ENCODE peak calls at places on chromosomes 5 and 9, in five cellular contexts. O is H9; V is CD4-positive, alpha-beta T cell; T is CD8-positive, alpha-beta memory T cell; X is heart left ventricle. N is an unnamed sample.

GRCh38 chr5:134794136-134794535 is 35.6 kb downstream of the DDX46 start:
- DNase-seq in O (no peak), V (no peak), T (no peak), X (no peak), N (no peak)

GRCh38 chr5:109900911-109901627 is 211.3 kb downstream of the MAN2A1 start:
- DNase-seq in O (no peak), X (no peak), V (no peak), T (no peak), N (no peak)

GRCh38 chr9:115593587-115594091 is 475.7 kb upstream of the TNC start:
- DNase-seq in O (peak; percentile 36), V (no peak), T (no peak), X (no peak), N (no peak)

GRCh38 chr5:141713616-141714309 is 31.7 kb upstream of the ARAP3 start:
- DNase-seq in O (no peak), T (no peak), X (no peak), V (no peak), N (no peak)

GRCh38 chr5:115402822-115403577 is 106.5 kb upstream of the CCDC112 start:
- DNase-seq in O (no peak), V (no peak), T (no peak), X (no peak), N (no peak)

GRCh38 chr9:135147473-135147805 is 60.0 kb downstream of the OLFM1 start:
- DNase-seq in O (no peak), T (no peak), X (no peak), V (no peak), N (no peak)

GRCh38 chr9:19036611-19037010 is 3.6 kb upstream of the SAXO1 start:
- DNase-seq in O (no peak), X (no peak), V (no peak), T (no peak), N (no peak)

GRCh38 chr5:124748687-124749594 is 2.5 kb upstream of the ZNF608 start:
- DNase-seq in O (peak; percentile 92), V (no peak), T (no peak), X (peak; percentile 74), N (peak; percentile 70)

GRCh38 chr9:2620876-2621677 is 510 bp upstream of the VLDLR start:
- DNase-seq in O (peak; percentile 90), T (no peak), X (peak; percentile 90), V (no peak), N (peak; percentile 76)

GRCh38 chr9:94767331-94768099 is 41.0 kb downstream of the AOPEP start:
- DNase-seq in O (no peak), X (no peak), V (no peak), T (no peak), N (no peak)

GRCh38 chr9:135692410-135692809 is 6.9 kb downstream of the SOHLH1 start:
- DNase-seq in V (no peak), X (no peak), O (no peak), T (no peak), N (peak; percentile 4)

GRCh38 chr9:114779352-114779845 is 26.4 kb downstream of the TNFSF15 start:
- DNase-seq in V (no peak), O (no peak), X (no peak), T (no peak), N (no peak)

GRCh38 chr5:66554211-66554610 is 42.0 kb upstream of the MAST4 start:
- DNase-seq in O (no peak), T (no peak), X (no peak), V (no peak), N (no peak)

GRCh38 chr9:1604942-1605560 is 410.1 kb upstream of the SMARCA2 start:
- DNase-seq in V (no peak), T (no peak), O (no peak), X (no peak), N (no peak)

DNA sequence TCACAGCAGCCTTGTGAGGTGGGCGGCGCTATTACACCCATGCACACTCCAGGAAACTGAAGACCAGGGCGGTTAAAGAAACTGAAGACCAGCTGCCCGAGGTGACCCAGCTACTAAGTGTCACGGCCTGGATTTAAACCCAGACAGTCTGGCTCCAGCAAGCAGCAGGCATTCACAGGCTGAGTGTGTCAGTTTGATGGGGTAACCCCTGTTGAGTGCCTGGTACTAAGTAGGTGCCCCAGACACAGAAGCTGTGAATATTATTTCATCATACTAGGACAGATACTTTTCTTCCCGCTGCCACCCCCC is 7.3 kb downstream of the ENG start:
- DNase-seq in X (peak; percentile 62), T (no peak), O (no peak), V (no peak), N (no peak)
- H3K27ac ChIP-seq in X (peak overlapping the region; percentile 82), T (no peak overlapping the region), O (no peak overlapping the region), V (no peak overlapping the region), N (no peak overlapping the region)

GRCh38 chr5:160694896-160695295 is 157.1 kb downstream of the ATP10B start:
- DNase-seq in T (no peak), V (no peak), X (no peak), O (no peak), N (no peak)
- H3K27ac ChIP-seq in T (no peak overlapping the region), V (no peak overlapping the region), X (peak overlapping the region; percentile 63), O (no peak overlapping the region), N (no peak overlapping the region)

DNA sequence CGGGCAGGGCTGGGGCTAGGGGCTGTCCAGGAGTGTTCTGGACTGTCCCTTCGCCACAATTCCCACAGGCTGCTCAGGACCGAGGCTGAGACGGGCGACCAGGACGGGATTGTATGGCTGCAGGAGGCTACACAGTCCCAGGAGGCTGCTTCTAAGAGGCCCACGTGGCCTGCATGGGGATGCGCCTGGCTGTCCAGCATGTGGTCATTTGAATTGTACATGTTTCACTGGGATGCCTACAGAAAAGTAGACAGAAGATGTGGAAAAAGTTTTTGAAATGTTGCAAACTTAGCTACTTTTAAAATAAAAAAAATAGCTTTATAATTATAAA is 32.6 kb upstream of the SPTLC1 start:
- DNase-seq in T (no peak), V (no peak), X (no peak), O (no peak), N (no peak)
- H3K27ac ChIP-seq in T (peak overlapping the region; percentile 38), V (no peak overlapping the region), X (peak overlapping the region; percentile 52), O (no peak overlapping the region), N (peak overlapping the region; percentile 6)

GRCh38 chr5:175493260-175493659 is 14.9 kb downstream of the SFXN1 start:
- DNase-seq in T (no peak), V (no peak), X (no peak), O (no peak), N (no peak)
- H3K27ac ChIP-seq in T (no peak overlapping the region), V (no peak overlapping the region), X (no peak overlapping the region), O (no peak overlapping the region), N (no peak overlapping the region)

DNA sequence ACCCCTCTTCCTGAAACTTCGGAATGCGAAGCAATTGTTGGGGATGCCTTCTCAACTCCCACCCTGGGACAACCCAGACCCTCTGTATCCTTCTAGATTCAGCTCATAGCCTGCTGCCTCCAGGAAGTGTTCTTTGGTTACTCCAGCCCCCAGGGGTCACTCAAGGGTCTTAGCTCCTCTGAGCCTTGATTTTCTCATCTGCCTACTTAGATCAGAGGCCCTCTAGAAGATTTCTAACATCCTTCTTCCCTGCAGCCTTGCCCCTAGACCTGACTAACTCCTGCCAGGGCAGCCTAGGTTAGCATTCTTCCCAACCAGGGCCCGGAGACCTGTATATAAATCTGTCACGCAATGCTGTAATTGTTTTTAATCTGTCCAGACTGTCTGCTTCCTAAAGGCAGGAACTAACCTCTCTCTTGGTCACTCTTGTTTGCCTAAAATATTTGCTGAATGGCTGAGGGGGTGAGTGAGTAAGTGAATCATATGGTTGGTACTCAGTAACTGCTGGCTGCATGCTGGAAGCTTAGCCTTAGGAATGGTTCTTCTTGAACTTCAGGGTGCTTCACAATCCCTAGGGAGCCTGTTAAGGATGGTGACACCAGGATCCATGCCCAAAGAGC is 8.2 kb downstream of the GALNT10 start:
- DNase-seq in X (no peak), O (no peak), T (no peak), V (no peak), N (no peak)
- H3K27ac ChIP-seq in X (no peak overlapping the region), O (no peak overlapping the region), T (peak overlapping the region; percentile 45), V (no peak overlapping the region), N (no peak overlapping the region)

GRCh38 chr5:132474881-132475511 is 15.6 kb downstream of the IRF1 start:
- DNase-seq in O (peak; percentile 67), X (no peak), V (peak; percentile 32), T (no peak), N (no peak)
- H3K27ac ChIP-seq in O (no peak overlapping the region), X (peak overlapping the region; percentile 85), V (peak overlapping the region; percentile 48), T (peak overlapping the region; percentile 29), N (no peak overlapping the region)

GRCh38 chr5:6464441-6464840 is 15.8 kb downstream of the UBE2QL1 start:
- DNase-seq in X (no peak), O (no peak), T (no peak), V (no peak), N (no peak)

GRCh38 chr5:6467591-6467990 is 18.9 kb downstream of the UBE2QL1 start:
- DNase-seq in T (no peak), X (no peak), O (no peak), V (no peak), N (no peak)

GRCh38 chr5:6466975-6467567 is 18.4 kb downstream of the UBE2QL1 start:
- DNase-seq in X (no peak), V (no peak), O (no peak), T (no peak), N (no peak)

GRCh38 chr5:6468104-6468503 is 19.4 kb downstream of the UBE2QL1 start:
- DNase-seq in X (no peak), O (no peak), V (no peak), T (no peak), N (no peak)

DNA sequence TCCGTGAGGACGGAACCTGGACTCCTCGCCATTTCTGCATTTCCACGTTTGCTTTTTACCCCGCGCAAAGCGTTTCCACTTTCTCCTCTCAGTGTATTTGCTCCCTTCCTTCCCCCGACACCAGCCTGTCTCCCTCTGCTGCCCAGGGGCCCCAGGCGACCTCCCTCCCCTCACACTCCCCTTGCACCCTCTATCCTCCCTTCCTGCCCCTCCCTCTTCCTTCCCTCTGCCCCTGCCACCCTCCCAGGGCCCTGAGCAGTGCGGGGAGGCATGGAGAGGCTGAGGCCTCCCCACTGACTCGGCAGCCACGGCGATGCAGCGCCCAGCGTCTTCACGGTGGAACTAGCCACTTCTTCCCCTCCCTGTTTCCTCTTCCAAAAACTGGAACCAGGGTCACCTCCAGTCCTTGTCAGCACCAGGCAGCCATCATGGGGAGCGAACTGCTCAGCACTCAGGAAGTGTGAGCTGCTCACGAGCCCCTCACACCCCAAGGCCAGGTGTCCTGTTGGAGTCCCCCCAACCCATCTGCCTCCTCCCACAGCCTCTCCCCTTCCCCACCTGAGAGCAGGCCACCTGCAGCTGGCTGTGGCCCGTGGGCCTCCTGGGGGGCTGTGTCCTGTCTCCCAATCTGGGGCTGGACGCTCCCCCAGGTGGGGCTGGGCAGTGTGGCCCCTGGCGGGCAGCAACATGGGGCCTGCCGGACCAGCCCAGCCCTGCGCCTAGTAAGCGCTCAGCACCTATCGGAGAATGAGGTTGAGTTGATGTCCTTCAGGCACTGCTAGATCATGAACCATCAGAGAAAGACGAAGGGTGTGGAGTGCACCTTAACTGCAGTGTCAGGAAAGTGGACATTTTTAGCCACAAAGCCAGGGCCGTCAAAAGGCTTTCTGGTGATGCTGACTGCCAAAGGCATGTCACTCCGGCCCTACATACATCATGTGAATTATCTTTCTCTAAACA is 17.5 kb downstream of the UBE2QL1 start:
- DNase-seq in T (no peak), X (no peak), V (no peak), O (no peak), N (no peak)
- H3K27ac ChIP-seq in T (no peak overlapping the region), X (no peak overlapping the region), V (no peak overlapping the region), O (no peak overlapping the region), N (no peak overlapping the region)

DNA sequence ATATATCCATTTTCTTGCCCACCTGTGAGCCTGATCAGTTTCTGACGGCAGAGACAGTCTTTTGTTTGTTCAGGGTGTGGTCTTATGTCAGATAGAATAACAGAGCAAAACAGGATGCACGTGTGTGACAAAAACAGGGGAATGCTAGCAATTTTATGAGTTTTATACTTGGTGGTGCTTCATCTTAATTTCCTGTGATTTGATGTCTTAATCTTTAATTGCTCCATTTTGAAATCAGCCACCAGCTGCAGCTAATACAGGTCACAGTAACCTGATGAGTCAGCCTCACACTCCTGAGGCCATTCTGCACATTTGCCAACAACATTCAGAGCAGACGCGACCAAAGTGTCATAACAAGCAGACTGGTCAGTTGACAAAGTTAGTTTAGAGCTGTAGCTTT is 42.3 kb upstream of the JMY start:
- DNase-seq in T (no peak), X (no peak), V (no peak), O (no peak), N (no peak)
- H3K27ac ChIP-seq in T (no peak overlapping the region), X (no peak overlapping the region), V (no peak overlapping the region), O (no peak overlapping the region), N (no peak overlapping the region)

N was measured in caudate nucleus.